ENCODE peak calls at places on chromosomes 6 and 20, in nine cellular contexts. T is B cell; J is heart right ventricle; N is testis; H is CD8-positive, alpha-beta T cell; X is epithelial cell of esophagus; R is GM20000; L is retinal pigment epithelial cell; E is AG04450. I is an unnamed sample.

GRCh38 chr6:124002377-124003081 is 198.9 kb downstream of the NKAIN2 start:
- DNase-seq in J (no peak), N (no peak), X (peak), T (no peak), H (no peak), E (no peak), R (no peak), L (peak), I (no peak)

GRCh38 chr6:153084393-153084792 is 46.7 kb downstream of the RGS17 start:
- DNase-seq in E (peak), J (no peak), L (no peak), H (no peak), T (no peak), X (peak), N (no peak), R (no peak), I (no peak)

GRCh38 chr6:47073125-47074110 is 31.3 kb upstream of the ADGRF1 start:
- DNase-seq in J (no peak), N (no peak), L (no peak), E (no peak), T (no peak), R (no peak), H (no peak), X (no peak), I (no peak)

GRCh38 chr20:41152108-41152757 is 14.9 kb downstream of the PLCG1 start:
- DNase-seq in R (no peak), E (no peak), T (no peak), X (no peak), H (no peak), N (no peak), J (no peak), L (no peak), I (no peak)

GRCh38 chr6:39587080-39587479 is 138.1 kb downstream of the KIF6 start:
- DNase-seq in N (no peak), T (no peak), R (no peak), H (no peak), X (no peak), E (no peak), L (no peak), J (no peak), I (no peak)

GRCh38 chr6:34953084-34954025 is 64.3 kb downstream of the ANKS1A start:
- DNase-seq in H (no peak), X (peak), N (no peak), J (no peak), T (no peak), L (no peak), R (no peak), E (no peak), I (no peak)

GRCh38 chr6:128519132-128519930 is 1.1 kb downstream of the PTPRK start:
- DNase-seq in T (peak), R (peak), E (no peak), H (no peak), N (peak), J (peak), X (peak), L (no peak), I (no peak)

GRCh38 chr20:12597491-12597890 is 411.3 kb upstream of the SPTLC3 start:
- DNase-seq in E (no peak), N (no peak), L (no peak), H (no peak), X (no peak), J (no peak), R (no peak), T (no peak), I (no peak)

GRCh38 chr6:33993091-33993490 is 152.8 kb downstream of the GRM4 start:
- DNase-seq in T (no peak), N (no peak), X (no peak), H (no peak), J (no peak), R (no peak), E (no peak), L (no peak), I (no peak)

GRCh38 chr6:389622-390021 is 1.9 kb upstream of the IRF4 start:
- DNase-seq in L (no peak), E (no peak), H (no peak), J (no peak), N (no peak), X (no peak), R (peak), T (no peak), I (no peak)

GRCh38 chr6:156189195-156189594 is 588.0 kb upstream of the ARID1B start:
- DNase-seq in T (no peak), N (no peak), X (no peak), H (no peak), R (no peak), L (no peak), E (no peak), J (no peak), I (no peak)

GRCh38 chr6:127481628-127482027 is 22.4 kb upstream of the KIAA0408 start:
- DNase-seq in H (no peak), J (no peak), X (peak), R (no peak), L (peak), T (no peak), E (no peak), N (no peak), I (no peak)

GRCh38 chr6:100379386-100379785 is 85.3 kb downstream of the SIM1 start:
- DNase-seq in R (no peak), L (no peak), J (no peak), T (no peak), X (no peak), N (no peak), H (no peak), E (no peak), I (no peak)

GRCh38 chr6:99330159-99330558 is 19.3 kb downstream of the FAXC start:
- DNase-seq in L (no peak), X (peak), H (peak), J (no peak), R (peak), N (peak), E (peak), T (peak), I (peak)

GRCh38 chr6:76682842-76683241 is 610.4 kb upstream of the IMPG1 start:
- DNase-seq in R (peak), E (no peak), J (no peak), T (no peak), X (peak), H (no peak), L (no peak), N (no peak), I (no peak)

GRCh38 chr6:76681781-76682180 is 609.3 kb upstream of the IMPG1 start:
- DNase-seq in E (no peak), R (no peak), X (peak), J (no peak), N (no peak), T (no peak), H (no peak), L (no peak), I (no peak)

GRCh38 chr6:76683985-76684384 is 611.5 kb upstream of the IMPG1 start:
- DNase-seq in N (no peak), L (no peak), R (no peak), H (no peak), E (no peak), T (no peak), X (no peak), J (no peak), I (no peak)

DNA sequence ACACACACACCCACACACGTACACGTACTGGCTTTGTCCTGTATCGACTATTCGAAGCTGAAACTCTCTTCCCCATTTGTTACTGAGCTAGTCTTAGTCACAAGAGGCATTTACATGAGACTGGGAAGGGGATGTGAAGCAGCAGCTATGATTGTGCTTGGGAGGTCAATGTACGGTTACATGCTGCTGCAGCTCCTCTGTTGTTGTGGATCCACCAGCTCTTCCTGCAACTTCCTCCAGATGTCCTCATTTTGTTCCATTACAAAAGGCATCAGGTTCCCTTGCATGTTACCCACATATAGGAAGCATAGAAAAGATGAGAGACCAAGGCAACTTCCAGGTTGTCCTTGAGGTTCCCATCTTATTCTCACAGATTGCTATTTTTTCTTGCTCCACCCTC is 612.4 kb upstream of the IMPG1 start:
- DNase-seq in H (no peak), L (no peak), N (no peak), E (no peak), J (no peak), T (no peak), X (peak), R (no peak), I (no peak)
- TF ChIP-seq CTCF in H (no peak), L (peak), N (no peak), E (no peak), J (no peak), T (no peak), X (peak), R (no peak), I (no peak)

GRCh38 chr6:44480097-44480539 is 92.6 kb downstream of the CDC5L start:
- DNase-seq in L (no peak), J (no peak), E (no peak), T (no peak), N (no peak), R (no peak), H (no peak), X (no peak), I (no peak)
- TF ChIP-seq CTCF in L (no peak), J (no peak), E (no peak), T (no peak), N (no peak), R (no peak), H (no peak), X (no peak), I (no peak)

GRCh38 chr6:158916638-158917037 is 83.4 kb downstream of the RSPH3 start:
- DNase-seq in R (no peak), E (no peak), L (no peak), N (no peak), H (no peak), T (no peak), J (no peak), X (no peak), I (no peak)
- TF ChIP-seq CTCF in R (no peak), E (no peak), L (no peak), N (no peak), H (no peak), T (no peak), J (no peak), X (no peak), I (no peak)

DNA sequence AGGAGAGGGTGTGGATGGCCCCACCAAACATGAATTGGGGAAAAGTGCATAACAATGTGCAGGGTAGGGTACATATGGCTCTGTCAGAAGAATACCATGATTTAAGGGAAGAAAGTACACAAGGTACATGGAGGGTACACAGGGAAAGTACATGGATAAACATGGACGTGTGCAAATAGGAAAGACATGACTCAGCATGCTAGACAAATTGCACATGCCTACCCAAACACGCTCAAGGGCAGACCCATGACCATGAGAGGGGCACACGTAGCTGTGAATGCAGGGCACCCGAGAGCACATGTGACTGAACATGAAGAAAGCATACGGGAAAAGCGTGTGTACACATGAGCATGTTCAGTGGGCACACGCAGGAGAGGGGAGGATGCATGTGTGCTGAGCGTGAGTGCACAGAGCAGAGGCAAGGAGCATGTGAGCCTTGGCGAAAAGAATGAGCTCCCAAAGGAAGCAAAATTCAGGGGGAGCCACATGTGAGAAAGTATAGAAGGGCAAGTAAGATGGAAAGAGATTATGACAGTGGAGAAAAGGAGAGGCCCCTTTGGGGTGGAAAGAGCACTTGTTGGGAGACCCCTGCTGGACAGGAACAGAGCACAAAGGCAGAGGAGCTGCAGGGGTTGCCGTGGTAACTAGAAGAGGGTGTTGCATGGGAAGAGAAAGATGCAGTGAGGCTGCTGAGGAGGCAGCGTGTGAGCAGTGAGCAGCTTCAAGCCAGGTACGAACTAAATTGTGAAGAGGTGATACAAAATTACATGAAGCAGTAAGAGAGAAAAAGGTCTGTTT is 17.8 kb downstream of the OR2H2 start:
- DNase-seq in E (peak), X (no peak), R (no peak), J (no peak), N (no peak), L (no peak), T (no peak), H (no peak), I (no peak)
- TF ChIP-seq CTCF in E (peak), X (no peak), R (peak), J (no peak), N (no peak), L (peak), T (no peak), H (no peak), I (no peak)

GRCh38 chr20:23296841-23297701 is 53.5 kb upstream of the NXT1 start:
- DNase-seq in H (no peak), X (no peak), J (no peak), N (peak), R (no peak), L (no peak), E (no peak), T (no peak), I (no peak)

GRCh38 chr20:23294166-23294565 is 56.4 kb upstream of the NXT1 start:
- DNase-seq in R (no peak), T (no peak), H (no peak), X (no peak), E (no peak), L (no peak), J (no peak), N (no peak), I (no peak)

GRCh38 chr20:23295934-23296333 is 54.7 kb upstream of the NXT1 start:
- DNase-seq in T (no peak), L (no peak), E (no peak), X (no peak), R (no peak), J (no peak), H (no peak), N (no peak), I (no peak)

GRCh38 chr20:23293689-23294088 is 56.9 kb upstream of the NXT1 start:
- DNase-seq in E (no peak), H (no peak), T (no peak), N (peak), X (no peak), R (no peak), L (no peak), J (no peak), I (no peak)

DNA sequence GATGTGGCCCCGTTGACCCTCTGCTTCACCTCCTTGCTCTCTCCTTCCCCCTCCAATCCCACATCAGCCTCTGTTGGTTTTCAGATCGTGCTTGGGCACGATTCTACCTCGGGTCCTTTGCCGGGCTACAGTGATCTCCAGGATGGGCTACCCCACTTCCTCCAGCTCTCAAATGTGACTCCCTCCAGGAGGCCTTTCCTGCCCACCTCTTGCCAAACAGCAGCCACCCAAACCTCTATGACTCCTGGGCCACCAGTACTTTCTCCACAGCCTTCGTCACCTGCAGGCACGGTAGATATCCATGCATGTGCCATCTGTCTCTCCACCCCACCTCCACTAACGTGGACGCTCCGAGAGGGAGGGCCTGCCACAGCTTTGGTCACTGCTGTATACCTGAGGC is 55.9 kb upstream of the NXT1 start:
- DNase-seq in J (no peak), R (no peak), T (no peak), E (no peak), X (no peak), L (no peak), H (no peak), N (no peak), I (no peak)
- TF ChIP-seq CTCF in J (no peak), R (no peak), T (no peak), E (no peak), X (no peak), L (no peak), H (no peak), N (no peak), I (no peak)

DNA sequence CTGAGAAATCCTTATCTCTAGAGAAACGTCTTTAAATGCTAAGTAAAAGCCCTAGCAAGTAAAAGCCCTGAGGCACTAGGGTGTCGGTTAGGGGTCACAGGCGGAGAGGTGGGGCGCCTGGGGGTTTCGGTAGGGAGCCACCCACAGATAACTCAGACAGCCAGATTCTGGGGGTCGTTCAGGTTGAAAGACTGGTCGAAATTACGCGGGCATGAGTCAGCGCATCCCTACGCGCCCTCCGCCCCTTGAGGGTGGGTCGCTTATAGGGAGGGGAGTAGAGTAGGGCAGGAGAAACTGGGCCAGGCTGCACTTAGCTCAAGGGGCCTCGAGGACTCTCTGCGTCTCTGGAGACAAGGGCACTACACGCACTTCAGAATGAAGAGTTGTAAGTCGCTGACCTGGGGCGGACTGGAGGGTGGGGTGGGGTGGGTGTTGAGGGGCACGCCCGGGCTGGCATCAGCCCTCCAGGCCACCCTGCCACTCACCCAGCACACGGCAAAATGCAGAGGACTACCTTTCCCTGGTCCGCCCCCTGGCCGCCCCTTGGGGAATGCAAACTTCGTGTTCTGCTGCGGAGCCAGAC is 598 bp upstream of the PPT2 start:
- DNase-seq in N (no peak), T (no peak), E (no peak), H (no peak), J (peak), R (no peak), X (peak), L (no peak), I (no peak)
- TF ChIP-seq CTCF in N (no peak), T (no peak), E (peak), H (no peak), J (no peak), R (no peak), X (peak), L (peak), I (no peak)

GRCh38 chr6:30463651-30464618 is 25.4 kb upstream of the HLA-E start:
- DNase-seq in N (no peak), T (peak), E (no peak), L (no peak), X (peak), R (no peak), H (peak), J (peak), I (peak)
- TF ChIP-seq CTCF in N (no peak), T (no peak), E (no peak), L (no peak), X (no peak), R (no peak), H (no peak), J (no peak), I (no peak)

DNA sequence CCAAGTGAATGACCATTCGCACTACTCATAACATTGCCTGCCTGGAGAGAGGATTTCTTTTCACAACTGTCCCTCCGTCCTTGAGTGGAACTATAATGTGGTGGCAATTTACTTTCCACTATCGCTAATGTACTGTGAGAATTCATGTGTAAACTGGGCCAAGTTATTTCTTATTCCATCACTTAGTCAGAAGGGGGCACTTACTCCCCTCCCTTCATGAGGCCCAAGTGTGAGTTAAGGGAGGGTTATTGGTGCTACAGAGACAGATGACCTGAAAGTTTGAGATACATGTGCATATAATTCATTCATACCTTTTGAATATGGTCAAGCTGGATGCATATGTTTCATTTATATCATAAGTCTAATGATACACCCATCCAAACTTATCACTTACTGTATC is 65.2 kb upstream of the LOC128125822 start:
- DNase-seq in N (no peak), J (no peak), T (no peak), X (no peak), R (no peak), L (no peak), E (no peak), H (no peak), I (no peak)
- TF ChIP-seq CTCF in N (no peak), J (no peak), T (no peak), X (no peak), R (no peak), L (no peak), E (no peak), H (no peak), I (no peak)

I was measured in CD14-positive monocyte.